ENCODE peak calls at places on chromosomes 7 and 10, in five cellular contexts. K, F, X, E and S are unnamed samples.

GRCh38 chr10:117168729-117169128 is 28.6 kb upstream of the KCNK18 start:
- DNase-seq in X (no peak), K (no peak), F (no peak), E (no peak), S (no peak)

GRCh38 chr10:133002685-133003084 is 60.3 kb upstream of the CFAP46 start:
- DNase-seq in X (no peak), F (no peak), E (no peak), K (no peak), S (no peak)

GRCh38 chr7:38195804-38196595 is 18.0 kb downstream of the STARD3NL start:
- DNase-seq in X (peak), F (no peak), E (peak), K (no peak), S (no peak)

GRCh38 chr7:157612664-157613561 is 276.1 kb downstream of the DNAJB6 start:
- DNase-seq in X (no peak), K (no peak), E (peak), F (peak), S (no peak)

GRCh38 chr7:83001362-83002040 is 161.2 kb downstream of the PCLO start:
- DNase-seq in K (no peak), E (peak), X (no peak), F (no peak), S (no peak)

GRCh38 chr10:22554481-22555182 is 159.7 kb downstream of the PIP4K2A start:
- DNase-seq in K (peak), F (no peak), X (peak), E (peak), S (peak)

GRCh38 chr7:44689427-44689826 is 59.2 kb upstream of the ZMIZ2 start:
- DNase-seq in E (no peak), K (no peak), F (no peak), X (no peak), S (no peak)

GRCh38 chr7:74183653-74184450 is 9.7 kb downstream of the EIF4H start:
- DNase-seq in E (no peak), K (no peak), F (no peak), X (no peak), S (no peak)

GRCh38 chr10:103145860-103146466 is 47.1 kb downstream of the NT5C2 start:
- DNase-seq in X (peak), K (no peak), E (peak), F (no peak), S (peak)

GRCh38 chr10:59606551-59606961 is 103.1 kb downstream of the SLC16A9 start:
- DNase-seq in F (no peak), E (peak), X (peak), K (no peak), S (no peak)

GRCh38 chr10:36778600-36778999 is 346.8 kb upstream of the ANKRD30A start:
- DNase-seq in K (no peak), F (no peak), E (no peak), X (no peak), S (no peak)

GRCh38 chr7:86991844-86992243 is 67.6 kb downstream of the ELAPOR2 start:
- DNase-seq in E (no peak), F (no peak), K (no peak), X (peak), S (peak)

GRCh38 chr7:82600601-82601000 is 157.0 kb upstream of the CACNA2D1 start:
- DNase-seq in E (no peak), K (no peak), F (no peak), X (no peak), S (no peak)

GRCh38 chr10:110461088-110461487 is 36.6 kb upstream of the DUSP5 start:
- DNase-seq in E (no peak), X (no peak), F (no peak), K (no peak), S (no peak)

GRCh38 chr10:121558246-121558645 is 40.0 kb downstream of the FGFR2 start:
- DNase-seq in F (no peak), E (no peak), K (no peak), X (no peak), S (no peak)

GRCh38 chr10:116073025-116073424 is 200.0 kb downstream of the GFRA1 start:
- DNase-seq in E (no peak), K (no peak), X (no peak), F (no peak), S (no peak)

GRCh38 chr7:6520163-6520981 is 30.9 kb downstream of the GRID2IP start:
- DNase-seq in X (no peak), E (no peak), K (no peak), F (no peak), S (no peak)

GRCh38 chr10:109247819-109248218 is 675.5 kb downstream of the XPNPEP1 start:
- DNase-seq in F (no peak), K (no peak), E (no peak), X (no peak), S (no peak)

GRCh38 chr10:49512121-49512809 is 26.7 kb downstream of the ERCC6 start:
- DNase-seq in E (no peak), K (no peak), F (no peak), X (peak), S (no peak)

GRCh38 chr7:3649250-3649649 is 348.2 kb downstream of the SDK1 start:
- DNase-seq in K (no peak), F (no peak), X (no peak), E (peak), S (no peak)

GRCh38 chr10:124998624-124999291 is 56.8 kb downstream of the ZRANB1 start:
- DNase-seq in E (no peak), F (no peak), X (no peak), K (peak), S (no peak)

GRCh38 chr10:51980752-51981151 is 281.4 kb upstream of the CSTF2T start:
- DNase-seq in F (no peak), K (no peak), E (no peak), X (no peak), S (no peak)

GRCh38 chr10:27099448-27099847 is 846 bp downstream of the ANKRD26 start:
- DNase-seq in E (no peak), X (no peak), F (no peak), K (no peak), S (no peak)

GRCh38 chr10:27104919-27105318 is 4.6 kb upstream of the ANKRD26 start:
- DNase-seq in E (no peak), X (no peak), F (no peak), K (no peak), S (no peak)

GRCh38 chr10:27100800-27101347 is 580 bp upstream of the ANKRD26 start:
- DNase-seq in X (no peak), K (no peak), F (peak), E (no peak), S (no peak)

GRCh38 chr10:27099916-27100799 is at the start of gene ANKRD26:
- DNase-seq in K (peak), F (peak), X (peak), E (peak), S (peak)
- TF ChIP-seq CTCF in K (no peak), F (no peak), X (no peak), E (no peak), S (no peak)

DNA sequence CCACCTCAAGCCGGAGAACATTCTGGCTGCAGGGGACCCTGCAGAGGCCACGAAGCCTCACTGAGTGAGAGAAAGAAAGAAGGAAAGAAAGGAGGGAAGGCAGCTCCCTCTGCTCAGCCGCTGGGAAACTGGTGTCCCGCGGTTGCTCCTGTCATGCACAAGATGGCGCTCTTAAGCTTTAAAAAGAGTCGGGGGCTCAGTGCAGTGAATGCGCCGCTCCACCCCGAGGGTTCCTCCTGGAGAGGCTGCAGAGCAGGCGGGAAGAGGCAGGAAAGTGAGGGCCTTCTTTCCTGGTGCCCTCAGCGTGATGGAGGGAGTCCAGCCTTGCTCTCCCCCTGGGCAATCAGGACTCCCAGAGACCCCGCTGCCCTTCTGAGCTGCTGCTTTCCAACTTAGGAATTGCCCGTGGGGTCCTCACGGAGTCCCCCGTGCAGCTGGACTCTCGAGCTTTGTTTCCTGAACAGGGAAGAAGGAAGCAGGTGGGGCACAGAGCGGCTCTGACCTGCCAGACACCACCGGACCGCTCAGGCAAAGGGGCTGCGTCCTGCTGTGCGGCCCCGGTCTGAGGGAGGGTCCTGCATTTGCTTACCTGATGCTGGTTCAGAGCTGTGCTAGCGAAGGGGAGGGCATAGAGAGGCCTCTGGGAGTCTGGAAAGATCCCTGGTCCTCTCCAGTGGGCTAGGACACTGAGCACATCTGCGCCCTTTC is 141.9 kb upstream of the MKI67 start:
- DNase-seq in K (no peak), E (peak), F (no peak), X (no peak), S (no peak)
- TF ChIP-seq CTCF in K (peak), E (peak), F (no peak), X (no peak), S (peak)

GRCh38 chr7:105399043-105399725 is 10.5 kb upstream of the SRPK2 start:
- DNase-seq in X (peak), K (no peak), F (no peak), E (no peak), S (peak)
- TF ChIP-seq CTCF in X (peak), K (peak), F (no peak), E (peak), S (no peak)

DNA sequence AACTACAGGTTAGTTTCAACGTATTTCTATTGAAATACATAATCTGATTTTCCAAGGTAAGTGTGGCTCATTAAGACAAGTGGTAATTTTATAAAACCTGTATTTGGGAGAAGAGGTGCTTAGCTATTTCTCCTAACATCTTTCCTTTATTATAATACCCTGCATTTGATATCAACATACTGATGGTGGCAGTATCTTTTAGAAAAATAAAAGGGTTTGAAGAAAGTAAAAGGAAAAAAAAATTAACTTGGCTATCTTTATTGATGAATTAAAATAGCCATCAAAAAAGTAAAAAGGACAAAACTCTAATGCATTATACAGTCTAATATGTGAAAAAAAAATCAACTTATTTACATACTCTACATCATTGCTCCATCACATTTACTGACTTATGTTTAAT is 68.0 kb downstream of the NRBF2 start:
- DNase-seq in F (no peak), K (no peak), E (no peak), X (no peak), S (no peak)
- TF ChIP-seq CTCF in F (no peak), K (no peak), E (no peak), X (no peak), S (no peak)

DNA sequence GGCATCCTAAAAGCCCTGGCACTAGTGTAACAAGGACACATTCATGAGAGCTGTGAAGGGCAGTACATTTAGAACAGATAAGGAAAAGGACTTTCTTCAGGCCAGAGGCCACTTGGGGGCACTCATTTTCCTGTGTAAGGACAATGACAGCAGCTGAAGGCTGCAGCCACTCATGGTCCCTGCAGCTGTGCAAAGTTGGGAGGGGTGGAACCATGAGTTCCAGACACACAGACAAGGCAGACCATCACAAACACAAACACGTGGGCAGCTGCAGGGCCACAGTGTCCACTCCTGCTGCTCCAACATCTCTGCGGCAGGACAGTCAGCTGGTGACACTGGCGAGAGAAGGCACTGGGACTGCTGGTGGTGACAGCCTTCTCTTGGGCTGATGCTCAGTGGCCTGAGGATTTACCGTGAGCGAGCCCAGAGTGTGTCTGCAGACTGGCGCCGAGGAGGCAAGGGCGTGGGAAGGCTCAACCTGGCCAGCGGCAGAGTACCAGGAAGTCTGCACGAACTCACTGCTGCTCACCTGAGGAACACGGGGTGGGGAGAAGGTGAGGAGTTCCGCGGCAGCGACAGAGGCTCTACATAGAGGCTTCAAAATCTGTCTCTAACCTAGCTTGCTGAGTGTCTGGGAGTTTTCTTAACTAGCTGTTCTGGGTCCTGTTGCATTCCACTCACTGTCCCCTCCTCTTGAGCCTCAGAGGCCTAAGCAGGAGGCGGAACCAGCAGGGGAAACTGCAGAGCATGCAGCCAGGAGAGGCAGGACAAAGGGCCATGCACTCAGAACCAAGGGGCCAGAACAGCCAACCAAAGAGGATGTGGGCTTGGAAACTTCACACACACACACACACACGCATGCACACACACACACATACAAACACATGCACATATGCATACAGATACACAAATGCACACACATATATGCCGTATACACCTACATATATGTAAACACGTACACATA is 76.5 kb upstream of the DDC start:
- DNase-seq in F (no peak), E (no peak), X (no peak), K (no peak), S (no peak)
- TF ChIP-seq CTCF in F (no peak), E (no peak), X (no peak), K (peak), S (no peak)

DNA sequence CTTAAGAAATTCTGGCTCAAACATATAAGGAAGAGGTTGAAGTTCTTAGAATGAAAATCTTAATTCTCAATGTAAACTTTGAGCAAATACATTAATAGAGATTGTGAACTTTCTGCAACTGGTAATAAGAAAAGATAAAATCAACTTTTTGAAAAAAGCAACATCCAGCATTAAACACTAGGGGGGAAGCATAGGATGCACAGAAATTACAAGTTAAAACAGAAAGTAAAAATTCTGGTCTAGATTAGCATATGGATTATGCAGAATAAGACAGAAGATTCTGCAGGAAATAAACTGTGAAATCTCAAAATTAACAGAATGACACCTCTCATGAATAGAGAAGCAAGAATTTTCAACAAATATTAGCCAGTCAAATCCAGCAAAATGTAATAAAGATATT is 38.0 kb upstream of the CAV2 start:
- DNase-seq in X (no peak), K (no peak), E (no peak), F (no peak), S (no peak)
- TF ChIP-seq CTCF in X (peak), K (no peak), E (peak), F (no peak), S (no peak)

GRCh38 chr7:24573008-24573553 is at the start of gene PALS2:
- DNase-seq in E (peak), F (peak), X (peak), K (peak), S (no peak)

GRCh38 chr7:24574365-24574764 is 1.1 kb downstream of the PALS2 start:
- DNase-seq in K (no peak), E (no peak), X (peak), F (no peak), S (no peak)

GRCh38 chr7:24572421-24573007 is 738 bp upstream of the PALS2 start:
- DNase-seq in F (no peak), X (peak), K (no peak), E (peak), S (peak)

GRCh38 chr7:24573554-24574338 is 494 bp downstream of the PALS2 start:
- DNase-seq in K (peak), X (peak), F (peak), E (peak), S (no peak)

GRCh38 chr7:24576171-24577052 is 3.2 kb downstream of the PALS2 start:
- DNase-seq in E (peak), K (no peak), X (peak), F (no peak), S (peak)
- TF ChIP-seq CTCF in E (peak), K (peak), X (peak), F (peak), S (peak)

GRCh38 chr7:112665709-112666108 is 124.5 kb downstream of the TMEM168 start:
- DNase-seq in X (peak), E (no peak), K (no peak), F (no peak), S (peak)
- TF ChIP-seq CTCF in X (no peak), E (peak), K (no peak), F (no peak), S (peak)

DNA sequence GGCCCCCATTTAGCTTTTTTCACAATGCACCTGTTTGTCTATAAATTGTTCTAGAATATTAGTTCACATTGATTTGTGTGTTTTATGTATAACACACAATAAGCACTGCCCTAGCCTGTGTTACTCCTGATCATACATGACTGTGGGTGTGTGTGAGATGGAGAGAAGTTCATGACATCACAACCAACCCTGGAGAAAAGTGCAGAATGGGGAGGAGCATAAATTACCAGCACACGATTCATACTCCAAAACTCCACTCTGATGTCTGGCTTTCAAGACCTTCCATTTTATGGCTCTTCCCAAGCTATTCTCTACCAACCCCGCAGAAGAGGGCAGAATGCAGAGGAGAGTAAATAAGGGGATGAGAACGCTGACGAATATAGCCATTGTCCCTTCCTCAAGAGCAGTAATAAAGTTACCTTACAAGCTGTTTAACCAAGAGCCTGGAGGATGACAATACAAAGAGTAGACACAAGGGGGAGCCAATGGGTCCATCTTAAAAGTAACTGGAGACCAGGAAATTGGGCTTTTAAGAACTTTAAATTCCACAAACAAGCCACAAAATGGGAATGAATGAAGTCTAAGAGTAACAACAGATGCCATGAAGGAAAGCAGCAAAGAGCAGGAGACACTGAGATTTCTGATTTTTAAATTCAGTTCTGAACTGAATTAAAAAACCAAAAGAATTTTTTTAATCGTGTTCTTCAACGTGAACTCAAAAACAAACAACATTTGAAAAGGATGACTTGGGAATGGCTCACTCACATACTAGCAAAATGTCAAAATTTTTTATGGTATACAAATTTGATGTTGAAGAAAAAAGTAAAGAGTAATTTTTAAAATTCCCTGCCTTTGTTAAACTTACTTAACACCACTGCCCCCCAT is 159.6 kb downstream of the PARD3 start:
- DNase-seq in K (no peak), E (peak), X (peak), F (no peak), S (peak)
- TF ChIP-seq CTCF in K (peak), E (peak), X (peak), F (peak), S (peak)